ENCODE peak calls at places on chromosomes 5 and 9, in six cellular contexts. I, Q, P, V, Z and G are unnamed samples.
A peak's percentile ranks its signal among the peaks of the same experiment; 100 is the strongest.

GRCh38 chr5:128782446-128782845 is 182.8 kb upstream of the SLC27A6 start:
- DNase-seq in I (peak; percentile 80), Q (no peak), P (no peak), V (peak; percentile 58), Z (no peak), G (peak; percentile 71)

GRCh38 chr5:110251366-110251765 is 475.1 kb downstream of the TMEM232 start:
- DNase-seq in I (no peak), Q (no peak), P (no peak), V (no peak), Z (no peak), G (no peak)

GRCh38 chr9:87599901-87600610 is 102.4 kb downstream of the DAPK1 start:
- DNase-seq in I (no peak), Q (peak; percentile 40), P (no peak), V (no peak), Z (no peak), G (no peak)

GRCh38 chr9:1001838-1002237 is 25.4 kb downstream of the DMRT3 start:
- DNase-seq in I (no peak), Q (no peak), P (no peak), V (no peak), Z (no peak), G (no peak)

GRCh38 chr5:6435356-6435755 is 13.3 kb upstream of the UBE2QL1 start:
- DNase-seq in I (no peak), Q (no peak), P (peak; percentile 65), V (no peak), Z (no peak), G (no peak)

GRCh38 chr5:82388186-82388585 is 110.0 kb upstream of the RPS23 start:
- DNase-seq in I (no peak), Q (no peak), P (no peak), V (no peak), Z (no peak), G (no peak)

GRCh38 chr5:143135832-143136551 is 267.5 kb downstream of the NR3C1 start:
- DNase-seq in I (no peak), Q (no peak), P (peak; percentile 51), V (no peak), Z (no peak), G (no peak)

GRCh38 chr5:178832618-178833201 is 27.0 kb upstream of the ZNF354B start:
- DNase-seq in I (no peak), Q (no peak), P (no peak), V (no peak), Z (no peak), G (no peak)

GRCh38 chr5:30502277-30502676 is 691.2 kb upstream of the CDH6 start:
- DNase-seq in I (no peak), Q (no peak), P (no peak), V (no peak), Z (no peak), G (no peak)

GRCh38 chr5:154800582-154800981 is 45.4 kb downstream of the LARP1 start:
- DNase-seq in I (no peak), Q (no peak), P (no peak), V (no peak), Z (no peak), G (no peak)

GRCh38 chr9:138049085-138049778 is 171.7 kb downstream of the CACNA1B start:
- DNase-seq in I (peak; percentile 32), Q (no peak), P (no peak), V (no peak), Z (no peak), G (no peak)

GRCh38 chr5:141945511-141946024 is 12.4 kb downstream of the PCDH12 start:
- DNase-seq in I (no peak), Q (no peak), P (no peak), V (no peak), Z (no peak), G (no peak)

GRCh38 chr9:35102465-35102768 is 514 bp downstream of the STOML2 start:
- DNase-seq in I (no peak), Q (no peak), P (no peak), V (no peak), Z (no peak), G (no peak)